ENCODE peak calls at places on chromosomes 5 and 9, in nine cellular contexts. V, M, R, E, S, T, L, J and X are unnamed samples.

GRCh38 chr9:23117621-23118020 is 671.0 kb downstream of the DMRTA1 start:
- DNase-seq in S (peak; percentile 82), M (peak; percentile 11), L (no peak), J (peak; percentile 52), R (no peak), T (peak; percentile 39), V (peak; percentile 75), E (no peak), X (no peak)

GRCh38 chr5:154193176-154193575 is 2.6 kb downstream of the GALNT10 start:
- DNase-seq in J (no peak), R (no peak), V (no peak), S (no peak), M (no peak), T (no peak), L (no peak), E (no peak), X (no peak)

GRCh38 chr9:128987800-128988199 is 40.3 kb downstream of the NUP188 start:
- DNase-seq in M (peak; percentile 65), V (peak; percentile 72), E (no peak), S (peak; percentile 56), T (peak; percentile 53), J (peak; percentile 91), R (no peak), L (peak; percentile 40), X (no peak)

GRCh38 chr9:97923529-97924108 is 1.3 kb upstream of the TRMO start:
- DNase-seq in V (peak; percentile 80), E (peak; percentile 76), S (peak; percentile 22), L (peak; percentile 62), J (peak; percentile 77), R (peak; percentile 58), M (peak; percentile 86), T (peak; percentile 77), X (peak; percentile 84)

GRCh38 chr9:123425836-123426365 is 69.9 kb downstream of the CRB2 start:
- DNase-seq in J (no peak), R (no peak), T (no peak), E (no peak), V (no peak), S (no peak), L (no peak), M (no peak), X (no peak)

GRCh38 chr5:172417983-172418630 is 36.2 kb downstream of the SH3PXD2B start:
- DNase-seq in E (no peak), S (peak; percentile 87), R (no peak), V (peak; percentile 23), T (peak; percentile 13), L (peak; percentile 98), J (peak; percentile 99), M (peak; percentile 100), X (peak; percentile 94)

GRCh38 chr5:154197801-154198461 is 7.4 kb downstream of the GALNT10 start:
- DNase-seq in R (no peak), L (no peak), V (peak; percentile 97), E (peak; percentile 62), T (peak; percentile 94), M (peak; percentile 54), J (peak; percentile 60), S (no peak), X (no peak)

GRCh38 chr9:136544549-136545064 is 1.2 kb downstream of the NOTCH1 start:
- DNase-seq in E (no peak), T (peak; percentile 44), V (no peak), L (no peak), S (no peak), J (no peak), M (peak; percentile 43), R (peak; percentile 56), X (peak; percentile 51)

GRCh38 chr5:60677831-60678664 is 21.9 kb downstream of the DEPDC1B start:
- DNase-seq in S (no peak), V (peak; percentile 18), E (peak; percentile 9), M (peak; percentile 80), R (no peak), T (peak; percentile 82), J (peak; percentile 59), L (peak; percentile 20), X (no peak)

GRCh38 chr5:123881791-123882244 is 369.8 kb downstream of the CSNK1G3 start:
- DNase-seq in L (no peak), S (no peak), R (no peak), V (no peak), E (no peak), J (peak; percentile 54), T (no peak), M (peak; percentile 42), X (no peak)

GRCh38 chr9:127955294-127956015 is 17.8 kb upstream of the DPM2 start:
- DNase-seq in J (no peak), V (peak; percentile 73), M (no peak), T (peak; percentile 95), R (no peak), E (peak; percentile 63), S (no peak), L (no peak), X (peak; percentile 83)

GRCh38 chr5:136734638-136735037 is 369.3 kb upstream of the TRPC7 start:
- DNase-seq in R (no peak), E (no peak), M (no peak), L (no peak), S (no peak), J (no peak), T (no peak), V (no peak), X (no peak)

GRCh38 chr5:40502736-40503135 is 177.0 kb upstream of the PTGER4 start:
- DNase-seq in T (no peak), E (no peak), V (no peak), R (no peak), M (no peak), L (no peak), S (no peak), J (no peak), X (no peak)

GRCh38 chr5:171116711-171117110 is 192.3 kb upstream of the TLX3 start:
- DNase-seq in M (no peak), J (no peak), V (no peak), L (no peak), S (no peak), R (no peak), T (no peak), E (no peak), X (no peak)

GRCh38 chr5:99795026-99795425 is 740.1 kb upstream of the FAM174A start:
- DNase-seq in E (no peak), L (no peak), M (no peak), J (no peak), T (no peak), S (no peak), V (no peak), R (no peak), X (no peak)

GRCh38 chr5:168578506-168579205 is 512 bp downstream of the PANK3 start:
- DNase-seq in J (no peak), T (no peak), L (no peak), E (no peak), M (no peak), V (no peak), R (no peak), S (peak; percentile 9), X (no peak)

GRCh38 chr9:80560976-80561375 is 989.2 kb downstream of the TLE4 start:
- DNase-seq in J (no peak), L (no peak), V (peak; percentile 5), R (no peak), T (peak; percentile 23), S (no peak), E (no peak), M (no peak), X (no peak)

GRCh38 chr5:32020271-32020670 is 153.8 kb downstream of the GOLPH3 start:
- DNase-seq in V (no peak), L (no peak), T (no peak), E (peak; percentile 6), M (no peak), S (no peak), R (no peak), J (no peak), X (no peak)

GRCh38 chr5:59187772-59188347 is 605.0 kb downstream of the RAB3C start:
- DNase-seq in L (no peak), M (peak; percentile 76), S (no peak), R (no peak), V (peak; percentile 27), T (no peak), J (no peak), E (no peak), X (no peak)

GRCh38 chr9:114207845-114208244 is 52.5 kb downstream of the COL27A1 start:
- DNase-seq in S (no peak), V (no peak), L (no peak), T (no peak), R (no peak), J (no peak), M (no peak), E (no peak), X (no peak)

GRCh38 chr5:14273207-14273767 is 130.1 kb downstream of the TRIO start:
- DNase-seq in R (no peak), L (no peak), T (no peak), S (no peak), J (no peak), M (no peak), E (no peak), V (no peak), X (no peak)

GRCh38 chr5:140058212-140058932 is 15.3 kb upstream of the NRG2 start:
- DNase-seq in L (no peak), M (no peak), S (no peak), R (no peak), E (no peak), T (no peak), J (no peak), V (no peak), X (peak; percentile 44)

GRCh38 chr9:92097997-92098482 is 17.2 kb downstream of the SPTLC1 start:
- DNase-seq in R (peak; percentile 18), J (peak; percentile 42), V (no peak), S (no peak), M (peak; percentile 71), L (no peak), E (peak; percentile 33), T (no peak), X (peak; percentile 82)

GRCh38 chr5:75847561-75848021 is 130.4 kb upstream of the POC5 start:
- DNase-seq in V (no peak), R (no peak), L (no peak), M (no peak), S (no peak), E (no peak), T (no peak), J (no peak), X (no peak)

GRCh38 chr5:150361301-150361700 is 3.8 kb downstream of the TCOF1 start:
- DNase-seq in T (no peak), J (no peak), V (no peak), M (no peak), S (no peak), E (no peak), R (no peak), L (no peak), X (no peak)

GRCh38 chr9:16022228-16022627 is 469.4 kb downstream of the CCDC171 start:
- DNase-seq in E (no peak), R (no peak), M (no peak), V (no peak), J (no peak), T (no peak), S (no peak), L (no peak), X (no peak)

GRCh38 chr9:6226696-6227095 is 11.1 kb downstream of the IL33 start:
- DNase-seq in S (peak; percentile 45), V (no peak), J (no peak), L (no peak), E (no peak), T (peak; percentile 18), M (peak; percentile 85), R (no peak), X (peak; percentile 20)

GRCh38 chr9:112711050-112711689 is 6.7 kb downstream of the INIP start:
- DNase-seq in V (peak; percentile 6), R (no peak), M (peak; percentile 73), J (peak; percentile 50), T (peak; percentile 27), L (no peak), S (no peak), E (no peak), X (no peak)

GRCh38 chr9:73151653-73152382 is at the start of gene ANXA1:
- DNase-seq in S (no peak), M (peak; percentile 95), J (peak; percentile 96), R (no peak), T (peak; percentile 86), E (peak; percentile 75), V (peak; percentile 92), L (peak; percentile 77), X (no peak)

GRCh38 chr9:3807601-3808000 is 281.8 kb upstream of the RFX3 start:
- DNase-seq in J (peak; percentile 12), L (no peak), R (no peak), M (peak; percentile 18), E (no peak), S (no peak), V (peak; percentile 57), T (no peak), X (no peak)